ENCODE peak calls at places on chromosomes 12 and 14, in eight cellular contexts. Q, Y, R, V, P, N, J and G are unnamed samples.

GRCh38 chr12:72560370-72560769 is 288.2 kb downstream of the TRHDE start:
- DNase-seq in Y (no peak), P (no peak), J (no peak), V (peak), N (no peak), R (no peak), Q (no peak), G (no peak)

GRCh38 chr14:106694638-106695393 is 1168.4 kb downstream of the TMEM121 start:
- DNase-seq in V (no peak), Q (no peak), N (no peak), P (peak), Y (no peak), J (no peak), R (no peak), G (peak)

GRCh38 chr12:21828779-21829178 is 54.3 kb upstream of the KCNJ8 start:
- DNase-seq in P (peak), J (no peak), N (no peak), R (peak), Q (peak), V (no peak), Y (no peak), G (no peak)

GRCh38 chr14:28766505-28767238 is at the start of gene FOXG1:
- DNase-seq in R (no peak), N (no peak), Y (peak), V (no peak), Q (no peak), P (no peak), J (no peak), G (no peak)

GRCh38 chr12:124804011-124804621 is 59.5 kb downstream of the SCARB1 start:
- DNase-seq in N (no peak), R (peak), Y (no peak), J (no peak), V (no peak), Q (no peak), P (no peak), G (peak)

GRCh38 chr12:78236264-78236663 is 405.6 kb downstream of the NAV3 start:
- DNase-seq in Y (no peak), P (no peak), Q (no peak), R (peak), N (no peak), V (no peak), J (no peak), G (no peak)

GRCh38 chr14:96940009-96940408 is 142.8 kb downstream of the VRK1 start:
- DNase-seq in R (no peak), Y (peak), V (no peak), J (no peak), Q (no peak), P (no peak), N (peak), G (peak)

GRCh38 chr14:95513261-95513660 is 3.2 kb downstream of the SYNE3 start:
- DNase-seq in J (no peak), N (no peak), P (no peak), Q (peak), Y (no peak), V (no peak), R (no peak), G (no peak)

GRCh38 chr12:107443320-107444090 is 242.1 kb upstream of the PWP1 start:
- DNase-seq in Q (no peak), V (no peak), R (no peak), J (no peak), Y (no peak), P (no peak), N (no peak), G (no peak)

GRCh38 chr14:77849711-77850110 is 49.8 kb downstream of the ADCK1 start:
- DNase-seq in P (no peak), J (no peak), R (peak), Q (no peak), V (no peak), Y (no peak), N (no peak), G (no peak)

GRCh38 chr12:55997535-55997859 is 421 bp downstream of the SUOX start:
- DNase-seq in J (no peak), Q (no peak), P (no peak), N (no peak), Y (no peak), V (no peak), R (no peak), G (peak)

GRCh38 chr14:82502043-82502442 is 968.4 kb upstream of the SEL1L start:
- DNase-seq in Q (no peak), V (no peak), Y (no peak), J (no peak), R (no peak), P (no peak), N (no peak), G (no peak)

GRCh38 chr14:51087024-51087423 is 7.9 kb downstream of the TRIM9 start:
- DNase-seq in V (no peak), Y (no peak), N (no peak), P (peak), J (peak), R (no peak), Q (no peak), G (peak)

GRCh38 chr12:42010715-42011114 is 134.0 kb downstream of the GXYLT1 start:
- DNase-seq in Q (no peak), V (no peak), P (no peak), Y (no peak), R (no peak), J (no peak), N (no peak), G (no peak)

GRCh38 chr12:80491176-80491575 is 47.1 kb downstream of the PTPRQ start:
- DNase-seq in V (no peak), Y (no peak), Q (no peak), N (no peak), P (no peak), R (no peak), J (no peak), G (no peak)

GRCh38 chr12:124713041-124713435 is 145.6 kb upstream of the NCOR2 start:
- DNase-seq in Y (no peak), R (no peak), Q (no peak), J (peak), V (peak), P (peak), N (no peak), G (peak)

GRCh38 chr14:68401855-68402254 is 391.0 kb downstream of the ZFP36L1 start:
- DNase-seq in V (no peak), Y (no peak), J (no peak), Q (no peak), R (peak), N (no peak), P (no peak), G (no peak)

GRCh38 chr12:93616584-93617101 is 44.2 kb downstream of the SOCS2 start:
- DNase-seq in V (no peak), Y (no peak), R (peak), Q (no peak), N (no peak), P (no peak), J (no peak), G (no peak)

GRCh38 chr12:45433441-45433868 is 217.6 kb downstream of the ANO6 start:
- DNase-seq in V (no peak), J (no peak), Y (peak), P (no peak), R (no peak), Q (no peak), N (no peak), G (no peak)

GRCh38 chr14:75418779-75419768 is 8.7 kb upstream of the JDP2 start:
- DNase-seq in N (no peak), Q (no peak), Y (peak), V (no peak), J (no peak), P (no peak), R (peak), G (peak)

GRCh38 chr12:43282106-43282505 is 269.9 kb downstream of the ADAMTS20 start:
- DNase-seq in R (peak), Y (no peak), V (no peak), P (no peak), J (no peak), Q (no peak), N (no peak), G (peak)

DNA sequence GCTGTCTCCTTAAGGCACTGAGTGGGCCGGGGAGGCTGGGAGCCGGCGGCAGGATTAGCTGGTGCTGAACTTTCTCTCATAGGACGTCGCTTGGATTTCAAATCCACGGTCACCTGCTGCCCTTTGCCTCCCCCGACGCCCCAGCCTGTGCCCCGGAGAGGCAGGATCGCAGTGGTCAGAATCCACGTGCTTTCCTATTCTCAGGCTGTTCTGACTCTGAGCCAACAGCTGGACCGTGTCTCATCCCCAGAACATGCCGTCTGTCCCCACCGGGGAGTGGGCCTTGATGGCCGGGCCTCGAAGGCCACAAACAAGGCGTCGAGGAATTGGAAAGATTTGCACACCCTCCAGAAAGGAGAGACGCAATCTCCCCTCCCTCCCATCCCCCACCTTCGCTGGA is 18.5 kb upstream of the MLXIP start:
- DNase-seq in V (no peak), P (peak), N (no peak), R (no peak), J (no peak), Q (no peak), Y (no peak), G (no peak)
- TF ChIP-seq CTCF in V (no peak), P (no peak), N (no peak), R (no peak), J (no peak), Q (no peak), Y (no peak), G (no peak)

GRCh38 chr14:72515779-72516770 is 377.8 kb downstream of the DPF3 start:
- DNase-seq in P (no peak), V (no peak), R (peak), J (no peak), N (no peak), Y (peak), Q (no peak), G (peak)
- TF ChIP-seq CTCF in P (peak), V (no peak), R (peak), J (no peak), N (no peak), Y (no peak), Q (no peak), G (no peak)

GRCh38 chr12:113142886-113143329 is 6.6 kb upstream of the CFAP73 start:
- DNase-seq in R (no peak), P (no peak), Q (no peak), Y (no peak), J (no peak), V (no peak), N (no peak), G (no peak)
- TF ChIP-seq CTCF in R (no peak), P (no peak), Q (no peak), Y (no peak), J (no peak), V (no peak), N (no peak), G (no peak)

DNA sequence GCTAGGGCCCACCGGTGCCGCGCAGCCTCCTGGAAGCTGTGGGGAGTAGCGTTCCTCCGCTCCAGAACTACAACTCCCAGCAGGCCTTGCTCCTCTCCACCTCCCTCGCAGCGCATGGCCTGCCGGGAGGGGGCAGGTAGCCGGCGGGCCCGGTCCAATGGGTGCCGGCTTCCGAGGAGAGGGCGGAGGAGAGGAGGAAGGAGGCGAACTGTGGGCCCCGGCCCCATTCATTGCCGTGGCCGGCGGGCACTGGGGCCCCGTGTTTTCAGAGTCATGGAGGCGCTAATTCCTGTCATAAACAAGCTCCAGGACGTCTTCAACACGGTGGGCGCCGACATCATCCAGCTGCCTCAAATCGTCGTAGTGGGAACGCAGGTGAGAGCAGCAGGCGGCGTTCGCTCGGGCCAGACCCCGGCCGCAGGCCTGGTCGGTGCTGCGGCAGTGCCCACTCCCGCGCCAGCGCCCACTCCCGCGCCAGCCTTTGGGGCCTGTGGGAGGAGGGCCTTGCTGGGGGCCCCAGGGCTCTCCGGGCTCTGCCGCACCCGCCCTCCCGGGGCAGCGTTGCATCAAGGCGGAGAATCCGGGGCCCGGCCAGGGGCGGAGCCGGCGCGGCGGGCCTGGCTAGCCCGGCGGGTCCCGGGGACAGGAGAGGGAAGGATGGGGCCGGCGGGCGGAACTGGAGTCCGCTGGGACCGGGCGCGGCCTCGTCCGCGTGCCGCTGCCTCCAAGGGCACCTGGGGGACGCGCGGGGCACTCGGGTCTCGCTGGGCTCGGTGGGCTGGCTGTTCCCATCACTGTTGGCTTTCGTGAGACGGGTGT is at the start of gene DNM1L:
- DNase-seq in V (peak), P (peak), Q (peak), Y (peak), R (peak), N (peak), J (peak), G (peak)
- TF ChIP-seq CTCF in V (peak), P (peak), Q (peak), Y (no peak), R (no peak), N (peak), J (no peak), G (no peak)

GRCh38 chr12:64813733-64814132 is 10.7 kb upstream of the TBC1D30 start:
- DNase-seq in Y (no peak), R (no peak), P (no peak), V (no peak), N (no peak), J (no peak), Q (no peak), G (no peak)

GRCh38 chr12:64810831-64811230 is 13.6 kb upstream of the TBC1D30 start:
- DNase-seq in Q (no peak), V (no peak), N (no peak), P (no peak), Y (no peak), J (no peak), R (no peak), G (no peak)

GRCh38 chr12:64806173-64806572 is 18.3 kb upstream of the TBC1D30 start:
- DNase-seq in J (no peak), V (no peak), P (no peak), Q (no peak), Y (no peak), R (no peak), N (no peak), G (no peak)

GRCh38 chr12:64806593-64806992 is 17.9 kb upstream of the TBC1D30 start:
- DNase-seq in P (no peak), R (peak), N (no peak), V (no peak), Q (no peak), J (no peak), Y (no peak), G (no peak)

GRCh38 chr12:64808110-64808509 is 16.3 kb upstream of the TBC1D30 start:
- DNase-seq in V (no peak), Q (no peak), Y (no peak), N (no peak), P (no peak), R (no peak), J (no peak), G (peak)
- TF ChIP-seq CTCF in V (no peak), Q (no peak), Y (no peak), N (no peak), P (no peak), R (no peak), J (no peak), G (no peak)

DNA sequence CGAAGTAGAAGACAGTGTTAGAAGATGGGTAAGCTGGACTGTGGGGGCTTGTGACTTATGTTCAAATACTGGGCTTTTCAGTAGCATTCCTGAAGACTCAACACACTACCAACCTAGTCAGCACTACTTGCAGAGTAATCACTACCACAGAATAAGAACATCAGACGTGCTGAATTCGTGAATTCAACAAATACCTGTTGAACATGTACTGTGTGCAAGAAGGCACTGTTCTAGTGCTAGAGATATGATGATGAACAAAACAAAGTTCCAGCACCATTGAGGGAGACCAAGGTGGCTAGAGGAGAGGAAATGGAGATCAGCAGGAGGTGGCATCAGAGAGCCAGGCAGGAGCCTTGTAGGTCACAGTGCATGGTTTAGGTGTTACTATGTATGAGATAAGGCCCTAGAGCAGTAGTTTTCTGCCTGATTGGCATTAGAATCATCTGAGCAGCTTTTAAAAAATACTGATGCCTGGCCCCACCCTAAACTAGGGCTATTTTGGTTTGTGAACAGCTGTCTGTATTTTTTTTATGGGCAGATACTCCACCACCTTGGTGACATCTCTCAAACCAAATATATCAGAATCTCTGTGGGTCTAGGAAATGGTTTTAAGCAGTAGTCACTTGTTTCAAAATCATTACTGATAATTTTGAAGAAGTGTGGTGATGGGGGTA is 26.8 kb downstream of the FERMT2 start:
- DNase-seq in P (no peak), N (no peak), R (no peak), J (no peak), Q (no peak), V (no peak), Y (no peak), G (no peak)
- TF ChIP-seq CTCF in P (peak), N (no peak), R (no peak), J (peak), Q (no peak), V (peak), Y (no peak), G (no peak)